ENCODE peak calls at places on chromosome 16, in eight cellular contexts. F is esophagus muscularis mucosa; G is HL-60; U is IMR-90; W is breast epithelium; R is CD8-positive, alpha-beta T cell; K is colonic mucosa; A is neural progenitor cell. T is an unnamed sample. For H3K27me3, the result is how much of the 10 kb centered on the place peaks cover.

GRCh38 chr16:53598513-53599266 is 95.7 kb upstream of the AKTIP start:
- DNase-seq in U (no peak), W (no peak), R (no peak), A (peak), G (no peak), K (no peak), F (no peak), T (no peak)

GRCh38 chr16:74862743-74863244 is 88.2 kb upstream of the FA2H start:
- DNase-seq in W (no peak), U (peak), K (no peak), F (no peak), G (peak), A (peak), R (no peak), T (no peak)

GRCh38 chr16:66095676-66096075 is 270.8 kb upstream of the CDH5 start:
- DNase-seq in R (no peak), U (no peak), A (no peak), G (no peak), W (no peak), F (peak), K (no peak), T (no peak)

GRCh38 chr16:49575352-49576172 is 202.0 kb downstream of the C16orf78 start:
- DNase-seq in G (no peak), R (no peak), U (no peak), A (no peak), K (peak), F (no peak), W (no peak), T (peak)

GRCh38 chr16:70770291-70770967 is 30.5 kb downstream of the VAC14 start:
- DNase-seq in F (no peak), W (no peak), A (no peak), G (no peak), U (no peak), K (no peak), R (no peak), T (peak)

GRCh38 chr16:47309581-47310312 is 151.1 kb downstream of the ITFG1 start:
- DNase-seq in A (no peak), G (no peak), R (no peak), U (peak), F (no peak), W (no peak), K (no peak), T (no peak)

GRCh38 chr16:71885261-71885650 is 1.3 kb upstream of the ZNF821 start:
- DNase-seq in W (no peak), K (no peak), G (peak), A (no peak), F (no peak), U (no peak), R (no peak), T (no peak)

GRCh38 chr16:15464401-15465186 is 30.2 kb downstream of the BMERB1 start:
- DNase-seq in R (no peak), F (no peak), W (no peak), A (no peak), G (no peak), K (no peak), U (peak), T (no peak)

GRCh38 chr16:10180042-10180770 is 2.0 kb downstream of the GRIN2A start:
- DNase-seq in U (no peak), F (no peak), K (no peak), R (no peak), A (no peak), W (no peak), G (no peak), T (no peak)

GRCh38 chr16:52547001-52547833 is at the start of gene TOX3:
- DNase-seq in F (peak), W (no peak), R (no peak), U (no peak), A (peak), G (no peak), K (peak), T (no peak)
- H3K4me3 ChIP-seq in F (peak), W (peak), R (no peak), U (no peak), A (peak), G (no peak), K (peak), T (no peak)

GRCh38 chr16:88298166-88298881 is 84.4 kb upstream of the ZNF469 start:
- DNase-seq in K (no peak), G (no peak), U (peak), F (no peak), R (no peak), A (no peak), W (no peak), T (peak)

GRCh38 chr16:88295526-88296436 is 87.0 kb upstream of the ZNF469 start:
- DNase-seq in K (no peak), G (no peak), A (no peak), U (no peak), F (no peak), W (no peak), R (no peak), T (no peak)

GRCh38 chr16:88296437-88297177 is 86.2 kb upstream of the ZNF469 start:
- DNase-seq in F (no peak), W (no peak), U (no peak), G (no peak), R (no peak), K (no peak), A (no peak), T (no peak)

GRCh38 chr16:88298882-88299745 is 83.6 kb upstream of the ZNF469 start:
- DNase-seq in G (no peak), A (no peak), R (no peak), K (no peak), U (peak), F (no peak), W (no peak), T (no peak)

GRCh38 chr16:88297178-88297720 is 85.5 kb upstream of the ZNF469 start:
- DNase-seq in K (no peak), R (no peak), F (no peak), U (no peak), W (no peak), G (no peak), A (no peak), T (no peak)
- H3K27me3 ChIP-seq in K (under half), R (under half), F (under half), U (under half), W (under half), G (under half), A (under half), T (under half)

DNA sequence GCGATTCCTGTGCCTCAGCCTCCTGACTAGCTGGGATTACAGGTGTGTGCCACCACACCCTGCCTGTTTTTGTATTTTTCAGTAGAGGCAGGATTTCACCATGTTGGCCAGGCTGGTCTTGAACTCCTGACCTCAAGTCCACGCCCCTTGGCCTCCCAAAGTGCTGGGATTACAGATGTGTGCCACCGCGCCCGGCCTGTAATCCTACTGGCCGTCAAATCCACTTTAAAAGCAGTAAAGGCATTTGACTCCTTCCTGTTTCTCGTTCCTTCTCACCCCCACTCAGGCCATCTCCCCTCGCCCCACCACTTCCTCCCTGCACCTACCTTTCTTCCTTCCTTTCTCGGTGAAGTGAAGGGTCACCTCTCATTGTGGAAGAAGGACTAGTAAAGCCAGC is 69.4 kb upstream of the CREBBP start:
- DNase-seq in R (no peak), K (no peak), F (no peak), A (no peak), W (no peak), U (no peak), G (no peak), T (no peak)
- H3K4me3 ChIP-seq in R (no peak), K (no peak), F (peak), A (no peak), W (peak), U (peak), G (no peak), T (no peak)

GRCh38 chr16:24508614-24509013 is 30.8 kb upstream of the RBBP6 start:
- DNase-seq in W (no peak), K (no peak), F (no peak), U (peak), R (no peak), G (no peak), A (no peak), T (no peak)
- H3K27me3 ChIP-seq in W (under half), K (under half), F (under half), U (under half), R (under half), G (under half), A (under half), T (under half)

GRCh38 chr16:29645699-29646187 is 17.3 kb upstream of the SPN start:
- DNase-seq in U (no peak), F (no peak), K (no peak), W (no peak), G (peak), A (no peak), R (no peak), T (no peak)

GRCh38 chr16:29646947-29647346 is 16.1 kb upstream of the SPN start:
- DNase-seq in F (no peak), K (no peak), W (no peak), R (no peak), U (no peak), G (no peak), A (no peak), T (no peak)

GRCh38 chr16:29641561-29641960 is 21.5 kb upstream of the SPN start:
- DNase-seq in U (no peak), K (no peak), G (peak), F (no peak), R (no peak), A (no peak), W (no peak), T (no peak)

GRCh38 chr16:29644338-29644857 is 18.6 kb upstream of the SPN start:
- DNase-seq in R (no peak), U (no peak), K (no peak), G (no peak), F (no peak), A (no peak), W (no peak), T (no peak)

DNA sequence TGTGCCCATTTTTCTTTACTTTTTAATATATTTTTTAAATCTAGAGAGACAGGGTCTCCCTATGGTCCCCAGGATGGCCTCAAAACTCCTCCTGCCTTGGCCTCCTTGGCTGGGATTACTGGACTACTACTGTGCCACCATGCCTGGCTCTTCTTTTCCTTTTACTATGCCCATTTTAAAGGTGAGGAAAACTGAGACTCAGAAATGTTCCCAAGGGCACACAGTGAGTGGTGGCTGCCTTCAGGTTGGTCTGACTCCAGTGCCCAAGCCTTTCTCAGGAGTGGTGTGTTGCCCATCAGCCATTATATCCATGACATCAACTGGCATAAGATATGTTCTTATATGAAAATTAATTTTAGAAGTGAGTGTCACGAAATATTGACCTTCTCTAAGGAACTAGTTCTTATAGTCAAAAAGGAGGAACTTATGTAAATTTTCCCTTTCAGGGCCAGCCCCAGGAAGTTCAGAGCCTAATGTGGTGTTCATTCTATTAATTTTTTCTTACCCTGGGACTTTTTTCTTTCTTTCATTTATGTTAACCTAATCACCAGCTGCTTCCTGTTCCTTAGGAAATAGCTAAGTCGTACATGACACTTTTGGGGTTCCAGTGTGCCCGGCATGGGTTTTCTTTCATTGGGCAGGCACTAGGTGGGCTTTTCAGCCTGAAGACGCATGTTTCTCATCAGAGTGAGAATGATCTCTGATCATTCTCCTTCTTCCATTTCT is 17.9 kb upstream of the SPN start:
- DNase-seq in F (no peak), G (peak), W (no peak), A (no peak), R (no peak), K (no peak), U (no peak), T (no peak)
- H3K4me3 ChIP-seq in F (no peak), G (no peak), W (no peak), A (no peak), R (no peak), K (no peak), U (no peak), T (no peak)

DNA sequence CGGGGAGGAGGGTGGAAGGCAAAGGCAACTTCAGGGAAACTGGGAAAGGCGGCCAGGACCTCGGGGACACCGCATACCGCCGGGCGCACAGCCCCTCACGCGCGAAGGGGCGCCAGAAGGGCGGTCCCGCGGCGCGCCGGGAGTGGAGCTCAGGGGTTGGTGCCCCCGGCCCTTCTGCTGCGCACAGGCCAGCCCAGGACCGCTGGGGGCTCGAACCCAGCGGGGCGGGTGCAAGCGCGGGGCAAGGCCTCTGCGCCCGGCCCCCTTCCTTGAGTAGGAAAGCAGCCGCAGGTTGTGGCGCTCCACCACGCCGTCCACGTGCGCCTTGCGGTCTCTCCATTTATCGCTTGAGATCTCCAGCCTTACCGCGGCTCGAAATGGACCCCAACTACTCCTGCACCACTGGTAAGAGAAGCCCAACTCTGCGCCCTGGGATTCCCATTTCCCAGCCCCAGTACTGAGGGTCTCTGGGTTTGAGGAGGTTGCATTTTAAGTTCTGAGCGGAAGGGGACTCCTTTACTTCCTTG is 3.0 kb upstream of the MT1A start:
- DNase-seq in K (no peak), G (no peak), A (no peak), U (no peak), R (no peak), W (no peak), F (no peak), T (no peak)
- H3K27me3 ChIP-seq in K (under half), G (half or more), A (half or more), U (half or more), R (half or more), W (under half), F (half or more), T (under half)

GRCh38 chr16:964696-965395 is 5.9 kb downstream of the LMF1 start:
- DNase-seq in W (no peak), K (peak), G (no peak), R (peak), F (no peak), U (no peak), A (no peak), T (no peak)
- H3K4me3 ChIP-seq in W (no peak), K (peak), G (no peak), R (no peak), F (no peak), U (no peak), A (no peak), T (no peak)

DNA sequence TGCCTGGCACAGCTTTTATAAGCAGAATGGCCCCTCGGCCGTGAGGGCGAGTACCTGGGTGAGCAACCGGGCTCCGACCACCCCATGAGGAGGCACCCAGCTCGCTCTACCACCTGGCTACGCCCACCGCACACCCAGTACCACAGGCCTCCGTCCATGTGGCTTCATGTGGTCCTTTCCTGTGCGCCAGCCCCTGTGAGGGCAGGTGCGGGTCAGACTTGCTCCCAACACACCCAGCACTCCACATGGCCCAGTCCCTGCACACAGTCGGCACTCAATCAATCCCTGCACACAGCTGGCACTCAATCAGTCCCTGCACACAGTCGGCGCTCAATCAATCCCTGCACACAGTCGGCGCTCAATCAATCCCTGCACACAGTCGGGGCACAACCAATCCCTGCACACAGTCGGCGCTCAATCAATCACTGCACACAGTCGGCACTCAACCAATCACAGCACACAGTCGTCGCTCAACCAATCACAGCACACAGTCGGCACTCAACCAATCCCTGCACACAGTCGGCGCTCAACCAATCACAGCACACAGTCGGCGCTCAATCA is 4.0 kb downstream of the C1QTNF8 start:
- DNase-seq in G (no peak), K (no peak), A (no peak), U (no peak), R (no peak), F (no peak), W (no peak), T (no peak)
- H3K27me3 ChIP-seq in G (under half), K (under half), A (under half), U (under half), R (under half), F (half or more), W (under half), T (under half)

GRCh38 chr16:682493-683395 is 1.4 kb downstream of the JMJD8 start:
- DNase-seq in U (no peak), G (no peak), F (no peak), A (no peak), W (no peak), R (no peak), K (no peak), T (no peak)
- H3K4me3 ChIP-seq in U (no peak), G (peak), F (peak), A (peak), W (peak), R (no peak), K (no peak), T (no peak)

GRCh38 chr16:67395105-67395457 is 1.8 kb upstream of the TPPP3 start:
- DNase-seq in W (no peak), G (no peak), F (no peak), U (no peak), A (no peak), R (no peak), K (no peak), T (no peak)

GRCh38 chr16:67393790-67394270 is 532 bp upstream of the TPPP3 start:
- DNase-seq in G (no peak), F (no peak), K (no peak), A (no peak), U (no peak), W (no peak), R (no peak), T (no peak)

GRCh38 chr16:67393111-67393789 is at the start of gene TPPP3:
- DNase-seq in U (peak), G (no peak), A (peak), W (peak), F (no peak), R (no peak), K (peak), T (peak)

GRCh38 chr16:67395458-67396158 is 2.3 kb upstream of the TPPP3 start:
- DNase-seq in R (no peak), K (no peak), W (no peak), G (no peak), A (peak), U (peak), F (no peak), T (no peak)

DNA sequence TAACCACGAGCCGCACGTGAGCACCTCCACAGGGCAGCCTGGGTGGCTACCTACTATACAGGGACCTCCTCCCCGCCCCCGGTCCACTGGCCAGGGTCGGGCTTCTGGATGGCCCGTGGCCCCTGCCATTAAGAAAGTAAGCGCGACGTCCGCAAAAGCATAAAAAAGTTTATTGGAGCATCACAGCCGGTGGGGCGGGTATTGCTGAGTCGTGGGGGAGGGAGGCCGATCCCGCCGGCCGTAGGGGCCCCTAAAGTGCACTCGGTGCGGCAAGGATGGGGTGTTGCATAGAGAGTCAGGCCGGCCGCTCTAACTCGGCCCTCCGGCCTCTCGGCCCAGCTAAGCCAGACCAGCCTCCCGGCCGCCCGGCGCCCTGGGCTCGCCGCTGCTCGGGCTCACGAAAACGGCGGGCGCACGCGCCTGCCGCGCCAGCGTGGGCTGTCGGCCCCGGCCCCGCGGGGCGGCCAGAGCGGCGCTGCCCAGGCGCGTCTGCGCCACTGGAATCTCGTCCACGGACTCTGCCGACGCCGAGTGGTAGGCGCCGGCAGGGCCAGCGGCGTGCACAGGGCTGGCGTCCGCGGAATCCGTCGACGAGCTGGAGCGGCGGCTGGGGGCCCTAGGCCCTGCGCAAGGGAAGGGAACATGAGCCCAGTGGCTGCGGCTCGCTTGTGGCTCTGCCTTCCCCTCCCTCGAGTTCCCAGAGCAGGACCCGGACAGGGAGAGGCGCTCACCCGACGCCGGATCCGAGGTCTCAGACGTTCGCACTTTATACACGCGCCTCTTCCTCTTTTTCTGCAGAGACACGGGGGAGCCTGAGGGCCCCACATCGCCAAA is 1.2 kb upstream of the TPPP3 start:
- DNase-seq in G (peak), K (no peak), F (no peak), A (peak), R (no peak), W (no peak), U (no peak), T (no peak)
- H3K27me3 ChIP-seq in G (under half), K (under half), F (under half), A (half or more), R (under half), W (under half), U (under half), T (under half)

T was measured in adrenal gland.